ENCODE peak calls at places on chromosomes 12 and 14, in four cellular contexts. L is heart left ventricle, O is sigmoid colon, J is Karpas-422. M is an unnamed sample.

GRCh38 chr14:64465856-64466554 is 706 bp downstream of the AKAP5 start:
- DNase-seq in L (no peak), O (no peak), J (no peak), M (peak; percentile 12)

GRCh38 chr12:70628701-70629480 is 8.3 kb downstream of the PTPRB start:
- DNase-seq in L (no peak), O (no peak), J (no peak), M (no peak)

GRCh38 chr12:95621725-95622124 is 70.4 kb upstream of the USP44 start:
- DNase-seq in L (no peak), O (no peak), J (no peak), M (no peak)

GRCh38 chr12:55659486-55660385 is 23.0 kb downstream of the OR10P1 start:
- DNase-seq in L (peak; percentile 46), O (peak; percentile 77), J (peak; percentile 72), M (no peak)

GRCh38 chr12:124654666-124655316 is 87.4 kb upstream of the NCOR2 start:
- DNase-seq in L (peak; percentile 83), O (peak; percentile 87), J (no peak), M (no peak)

GRCh38 chr12:27425306-27425705 is 21.2 kb upstream of the SMCO2 start:
- DNase-seq in L (no peak), O (no peak), J (no peak), M (no peak)

GRCh38 chr14:91252901-91253794 is 8.6 kb upstream of the GPR68 start:
- DNase-seq in L (peak; percentile 46), O (no peak), J (no peak), M (peak; percentile 53)

GRCh38 chr12:6646276-6647082 is 753 bp downstream of the ACRBP start:
- DNase-seq in L (no peak), O (peak; percentile 70), J (no peak), M (no peak)

GRCh38 chr12:19125325-19125724 is 4.2 kb upstream of the PLEKHA5 start:
- DNase-seq in L (no peak), O (no peak), J (no peak), M (no peak)

GRCh38 chr12:79634957-79635471 is 55.8 kb downstream of the PAWR start:
- DNase-seq in L (no peak), O (no peak), J (no peak), M (no peak)

GRCh38 chr14:69094481-69094880 is 58.4 kb downstream of the DCAF5 start:
- DNase-seq in L (no peak), O (no peak), J (no peak), M (no peak)

GRCh38 chr14:89406941-89407340 is 10.1 kb downstream of the FOXN3 start:
- DNase-seq in L (no peak), O (no peak), J (no peak), M (no peak)

GRCh38 chr12:32217354-32218310 is 111.0 kb downstream of the BICD1 start:
- DNase-seq in L (peak; percentile 29), O (no peak), J (no peak), M (no peak)

GRCh38 chr12:114166360-114166759 is 200.2 kb upstream of the RBM19 start:
- DNase-seq in L (peak; percentile 31), O (no peak), J (peak; percentile 66), M (no peak)

GRCh38 chr14:62674833-62675232 is 370.4 kb downstream of the KCNH5 start:
- DNase-seq in L (no peak), O (no peak), J (peak; percentile 47), M (no peak)

GRCh38 chr12:50219544-50219943 is 52.4 kb upstream of the CERS5 start:
- DNase-seq in L (no peak), O (no peak), J (no peak), M (no peak)

GRCh38 chr12:122125452-122126341 is 47.1 kb downstream of the MLXIP start:
- DNase-seq in L (no peak), O (peak; percentile 68), J (no peak), M (no peak)

GRCh38 chr12:85357609-85358008 is 77.6 kb downstream of the ALX1 start:
- DNase-seq in L (no peak), O (no peak), J (no peak), M (no peak)

GRCh38 chr12:46944104-46944503 is 118.3 kb upstream of the SLC38A4 start:
- DNase-seq in L (no peak), O (no peak), J (no peak), M (no peak)

GRCh38 chr12:132356686-132357622 is 27.6 kb upstream of the GALNT9 start:
- DNase-seq in L (no peak), O (peak; percentile 87), J (no peak), M (no peak)

GRCh38 chr14:88242426-88242825 is 80.6 kb downstream of the KCNK10 start:
- DNase-seq in L (no peak), O (no peak), J (no peak), M (no peak)

GRCh38 chr12:54054442-54055332 is 1.1 kb downstream of the HOXC4 start:
- DNase-seq in L (no peak), O (no peak), J (no peak), M (no peak)

GRCh38 chr12:57612711-57613426 is 1.6 kb downstream of the ARHGEF25 start:
- DNase-seq in L (no peak), O (peak; percentile 46), J (no peak), M (no peak)

GRCh38 chr12:81465191-81465590 is 294.0 kb downstream of the PPFIA2 start:
- DNase-seq in L (no peak), O (no peak), J (no peak), M (no peak)

GRCh38 chr14:38948171-38948570 is 154.9 kb downstream of the SEC23A start:
- DNase-seq in L (no peak), O (no peak), J (no peak), M (no peak)

GRCh38 chr12:46365951-46366379 is 6.6 kb downstream of the SLC38A2 start:
- DNase-seq in L (no peak), O (no peak), J (no peak), M (no peak)

GRCh38 chr12:55019784-55020183 is at the start of gene NEUROD4:
- DNase-seq in L (peak; percentile 46), O (no peak), J (no peak), M (peak; percentile 12)

GRCh38 chr14:64910847-64911495 is 3.3 kb upstream of the CHURC1 start:
- DNase-seq in L (no peak), O (no peak), J (peak; percentile 54), M (no peak)

GRCh38 chr14:73750161-73750901 is 36.1 kb upstream of the PNMA1 start:
- DNase-seq in L (no peak), O (no peak), J (no peak), M (no peak)

GRCh38 chr14:76121089-76121748 is 30.5 kb upstream of the GPATCH2L start:
- DNase-seq in L (no peak), O (no peak), J (no peak), M (no peak)

GRCh38 chr12:12723681-12724420 is 6.7 kb downstream of the CDKN1B start:
- DNase-seq in L (peak; percentile 62), O (peak; percentile 73), J (peak; percentile 75), M (peak; percentile 58)

GRCh38 chr12:12724421-12725085 is 7.4 kb downstream of the CDKN1B start:
- DNase-seq in L (no peak), O (no peak), J (peak; percentile 72), M (no peak)

GRCh38 chr12:12721251-12721689 is 4.1 kb downstream of the CDKN1B start:
- DNase-seq in L (no peak), O (no peak), J (no peak), M (no peak)

GRCh38 chr12:12722351-12723146 is 5.4 kb downstream of the CDKN1B start:
- DNase-seq in L (no peak), O (no peak), J (peak; percentile 73), M (peak; percentile 45)

GRCh38 chr12:12723147-12723680 is 6.0 kb downstream of the CDKN1B start:
- DNase-seq in L (no peak), O (no peak), J (peak; percentile 81), M (no peak)
- H3K27ac ChIP-seq in L (peak overlapping the region; percentile 95), O (peak overlapping the region; percentile 98), J (peak overlapping the region; percentile 94), M (peak overlapping the region; percentile 98)

DNA sequence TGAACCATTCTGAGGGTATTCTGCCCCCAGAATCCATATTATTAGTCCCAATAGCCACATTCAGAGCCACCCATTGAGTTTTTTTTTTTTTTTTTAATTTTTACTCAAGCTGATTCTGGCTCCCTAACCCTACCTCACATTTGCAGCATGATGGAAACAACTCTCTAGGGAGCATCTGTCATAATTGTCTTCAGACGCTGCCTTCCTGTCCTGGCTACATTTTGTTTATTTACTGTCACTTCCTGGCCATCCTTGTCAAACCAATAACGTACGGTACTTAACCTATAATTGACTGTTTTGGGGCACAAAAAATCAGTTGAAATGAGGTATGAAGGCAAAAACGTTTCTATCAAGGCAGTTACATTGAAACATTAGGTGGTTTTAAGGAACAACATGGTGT is 2.1 kb downstream of the GLIPR1 start:
- DNase-seq in L (no peak), O (no peak), J (peak; percentile 65), M (peak; percentile 24)
- H3K4me1 ChIP-seq in L (no peaks in the 10 kb centered on the region), O (peaks cover 60% of the 10 kb centered on the region), J (peaks cover 73% of the 10 kb centered on the region), M (peaks cover 51% of the 10 kb centered on the region)

GRCh38 chr12:128455849-128456248 is 188.9 kb downstream of the TMEM132C start:
- DNase-seq in L (no peak), O (no peak), J (no peak), M (no peak)
- H3K9me3 ChIP-seq in L (no peaks in the 10 kb centered on the region), O (no peaks in the 10 kb centered on the region), J (no peaks in the 10 kb centered on the region), M (no peaks in the 10 kb centered on the region)

GRCh38 chr14:24314377-24315193 is 3.3 kb downstream of the LTB4R start:
- DNase-seq in L (no peak), O (no peak), J (no peak), M (no peak)
- H3K27ac ChIP-seq in L (peak overlapping the region; percentile 92), O (peak overlapping the region; percentile 25), J (no peak overlapping the region), M (no peak overlapping the region)

GRCh38 chr14:95529242-95529641 is 5.6 kb upstream of the GLRX5 start:
- DNase-seq in L (no peak), O (no peak), J (no peak), M (no peak)
- H3K4me1 ChIP-seq in L (peaks cover 41% of the 10 kb centered on the region), O (peaks cover 50% of the 10 kb centered on the region), J (peaks cover 31% of the 10 kb centered on the region), M (peaks cover 56% of the 10 kb centered on the region)

DNA sequence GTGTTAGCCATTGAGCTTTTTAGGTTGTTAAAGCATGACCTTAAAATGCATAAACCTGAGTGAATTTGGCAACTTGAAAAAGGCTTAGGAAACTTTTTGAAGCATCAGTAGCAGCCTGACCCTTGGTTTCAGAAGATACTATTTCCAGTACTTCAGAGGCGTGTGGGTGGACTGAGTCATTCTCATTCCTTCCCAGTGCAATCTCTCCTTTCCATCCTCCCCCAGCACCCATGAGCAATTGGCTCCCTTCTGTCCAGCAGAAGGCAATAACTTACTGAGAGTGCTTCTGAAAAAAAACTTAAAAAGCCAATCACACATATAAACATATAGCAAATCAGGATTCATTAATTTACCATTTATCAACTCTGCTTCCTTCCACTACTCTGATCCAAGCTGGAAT is 299.3 kb upstream of the STXBP6 start:
- DNase-seq in L (no peak), O (no peak), J (peak; percentile 12), M (no peak)
- H3K9me3 ChIP-seq in L (peaks cover 11% of the 10 kb centered on the region), O (peaks cover 3% of the 10 kb centered on the region), J (peaks cover 60% of the 10 kb centered on the region), M (no peaks in the 10 kb centered on the region)

DNA sequence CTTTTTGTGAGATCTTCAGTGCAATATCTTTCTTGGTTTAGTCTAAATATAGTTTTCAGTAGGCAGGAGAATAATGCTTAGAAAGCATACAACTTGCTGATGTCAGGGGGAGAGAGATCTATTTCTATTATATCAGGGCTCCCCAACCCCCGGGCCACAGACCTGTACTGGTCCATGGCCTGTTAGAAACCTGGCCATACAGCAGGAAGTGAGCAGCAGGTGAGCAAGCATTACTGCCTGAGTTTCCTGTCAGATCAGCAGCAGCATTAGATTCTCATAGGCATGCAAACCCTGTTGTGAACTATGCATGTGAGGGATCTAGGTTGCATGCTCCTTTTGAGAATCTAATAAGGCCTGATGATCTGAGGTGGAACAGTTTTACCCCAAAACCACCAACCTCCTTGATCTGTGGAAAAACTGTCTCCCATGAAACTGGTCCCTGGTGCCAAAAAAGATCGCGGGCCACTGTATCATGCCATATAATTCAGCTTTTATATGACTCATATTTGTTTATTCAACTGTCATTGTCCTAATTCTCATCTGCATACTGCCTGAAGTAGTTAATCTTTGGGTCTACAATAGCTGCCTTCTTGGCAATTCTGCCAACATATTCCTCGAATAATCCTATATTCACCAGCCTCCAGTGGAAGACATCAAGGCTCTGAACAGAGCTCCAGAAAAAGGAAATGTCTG is 163.6 kb upstream of the DYRK2 start:
- DNase-seq in L (no peak), O (no peak), J (no peak), M (peak; percentile 41)
- H3K27ac ChIP-seq in L (no peak overlapping the region), O (no peak overlapping the region), J (no peak overlapping the region), M (peak overlapping the region; percentile 65)

M was measured in CD4-positive, CD25-positive, alpha-beta regulatory T cell.